ENCODE peak calls at places on chromosomes 5 and 9, in nine cellular contexts. L, C, W, B, X, O, E, H and S are unnamed samples.
A peak's percentile ranks its signal among the peaks of the same experiment; 100 is the strongest.

GRCh38 chr5:55037046-55037771 is 13.2 kb downstream of the GZMK start:
- DNase-seq in B (peak; percentile 67), H (no peak), W (peak; percentile 8), E (peak; percentile 93), O (no peak), X (peak; percentile 54), C (no peak), L (no peak), S (peak; percentile 44)

GRCh38 chr9:133761641-133762248 is 23.6 kb upstream of the SARDH start:
- DNase-seq in E (peak; percentile 28), L (no peak), W (no peak), O (no peak), H (no peak), X (no peak), B (no peak), C (no peak), S (no peak)

GRCh38 chr9:18888241-18888794 is 144.7 kb downstream of the SAXO1 start:
- DNase-seq in W (no peak), X (no peak), B (no peak), E (no peak), O (peak; percentile 33), H (no peak), C (no peak), L (no peak), S (no peak)

GRCh38 chr5:149860801-149861322 is 83.7 kb downstream of the PDE6A start:
- DNase-seq in B (peak; percentile 64), E (peak; percentile 57), W (no peak), O (peak; percentile 48), X (peak; percentile 6), H (no peak), C (no peak), L (no peak), S (peak; percentile 42)

GRCh38 chr9:106862946-106863740 is at the start of gene ZNF462:
- DNase-seq in B (peak; percentile 76), W (no peak), H (no peak), X (no peak), E (no peak), L (no peak), O (peak; percentile 78), C (peak; percentile 48), S (peak; percentile 50)

GRCh38 chr5:16871746-16872339 is 64.2 kb downstream of the MYO10 start:
- DNase-seq in O (peak; percentile 61), C (peak; percentile 64), E (no peak), B (peak; percentile 71), L (no peak), H (no peak), W (no peak), X (no peak), S (no peak)

GRCh38 chr9:34124103-34124502 is 2.4 kb downstream of the DCAF12 start:
- DNase-seq in O (no peak), H (peak; percentile 78), C (no peak), L (no peak), B (no peak), X (no peak), E (peak; percentile 51), W (no peak), S (no peak)

GRCh38 chr5:143701476-143701875 is 110.5 kb upstream of the HMHB1 start:
- DNase-seq in W (no peak), C (no peak), X (no peak), L (no peak), O (no peak), B (no peak), E (no peak), H (no peak), S (no peak)

GRCh38 chr9:89421595-89421994 is 76.3 kb downstream of the SEMA4D start:
- DNase-seq in W (no peak), E (no peak), L (no peak), X (no peak), B (peak; percentile 19), O (no peak), H (no peak), C (no peak), S (no peak)

GRCh38 chr9:100208673-100209072 is 109.6 kb downstream of the INVS start:
- DNase-seq in B (no peak), C (no peak), E (no peak), H (no peak), L (no peak), O (no peak), W (no peak), X (no peak), S (no peak)

GRCh38 chr5:147046226-147046625 is 167.7 kb upstream of the PPP2R2B start:
- DNase-seq in X (no peak), B (no peak), E (no peak), H (no peak), L (no peak), O (no peak), C (no peak), W (no peak), S (no peak)

GRCh38 chr9:4289411-4290380 is 10.2 kb downstream of the GLIS3 start:
- DNase-seq in W (no peak), H (no peak), E (no peak), X (no peak), C (no peak), O (no peak), L (no peak), B (peak; percentile 36), S (no peak)

GRCh38 chr9:114813717-114814418 is 8.0 kb upstream of the TNFSF15 start:
- DNase-seq in X (no peak), B (no peak), H (no peak), E (no peak), C (no peak), L (no peak), O (no peak), W (no peak), S (no peak)

GRCh38 chr9:738209-738915 is 103.1 kb upstream of the DMRT1 start:
- DNase-seq in E (no peak), L (no peak), O (peak; percentile 78), C (peak; percentile 65), H (no peak), X (no peak), B (peak; percentile 97), W (peak; percentile 32), S (no peak)

GRCh38 chr5:8907168-8907868 is 638.6 kb downstream of the SEMA5A start:
- DNase-seq in E (no peak), C (peak; percentile 24), O (no peak), H (no peak), L (no peak), W (no peak), X (no peak), B (peak; percentile 96), S (no peak)

GRCh38 chr9:125997510-125997823 is 250.3 kb downstream of the PBX3 start:
- DNase-seq in H (no peak), C (no peak), B (no peak), E (no peak), O (no peak), X (no peak), W (no peak), L (no peak), S (no peak)

GRCh38 chr9:98774746-98775145 is 21.6 kb downstream of the ANKS6 start:
- DNase-seq in C (peak; percentile 49), L (no peak), H (no peak), W (no peak), O (peak; percentile 16), X (no peak), E (no peak), B (peak; percentile 44), S (peak; percentile 88)

GRCh38 chr5:109784687-109785086 is 95.0 kb downstream of the MAN2A1 start:
- DNase-seq in E (no peak), H (no peak), O (peak; percentile 8), W (no peak), C (no peak), X (no peak), B (no peak), L (no peak), S (no peak)

GRCh38 chr9:122265265-122265900 is 701 bp downstream of the MRRF start:
- DNase-seq in H (peak; percentile 56), L (no peak), C (no peak), W (peak; percentile 18), X (peak; percentile 45), B (peak; percentile 52), O (peak; percentile 20), E (peak; percentile 59), S (no peak)

GRCh38 chr9:81566074-81566698 is 123.2 kb downstream of the TLE1 start:
- DNase-seq in W (no peak), E (no peak), H (no peak), C (no peak), L (no peak), B (no peak), X (no peak), O (no peak), S (no peak)

GRCh38 chr5:168001311-168001710 is 290.1 kb upstream of the WWC1 start:
- DNase-seq in C (no peak), W (no peak), L (no peak), O (no peak), H (no peak), X (no peak), B (no peak), E (no peak), S (no peak)

GRCh38 chr9:112380102-112380581 is at the start of gene HSDL2:
- DNase-seq in B (peak; percentile 64), C (no peak), O (peak; percentile 54), X (no peak), W (no peak), H (peak; percentile 33), L (no peak), E (peak; percentile 61), S (no peak)

GRCh38 chr9:93807166-93808013 is 147.8 kb downstream of the BARX1 start:
- DNase-seq in C (no peak), E (no peak), B (no peak), O (no peak), L (peak; percentile 33), H (no peak), W (no peak), X (no peak), S (no peak)

GRCh38 chr5:94524841-94525697 is 93.3 kb downstream of the KIAA0825 start:
- DNase-seq in O (peak; percentile 60), L (no peak), B (peak; percentile 65), W (peak; percentile 32), X (peak; percentile 46), C (peak; percentile 19), E (peak; percentile 44), H (peak; percentile 9), S (peak; percentile 38)

GRCh38 chr5:144328505-144328904 is 157.8 kb downstream of the KCTD16 start:
- DNase-seq in W (no peak), B (no peak), E (no peak), H (no peak), O (no peak), X (no peak), C (no peak), L (no peak), S (no peak)

GRCh38 chr5:151906246-151906645 is 18.4 kb downstream of the GLRA1 start:
- DNase-seq in O (no peak), E (no peak), H (no peak), W (no peak), B (no peak), C (no peak), X (no peak), L (no peak), S (no peak)

GRCh38 chr5:108556414-108556813 is 174.5 kb upstream of the FBXL17 start:
- DNase-seq in H (no peak), B (no peak), C (no peak), X (no peak), O (no peak), E (no peak), W (no peak), L (no peak), S (no peak)

GRCh38 chr5:169202969-169203368 is 98.0 kb downstream of the SLIT3 start:
- DNase-seq in E (no peak), C (no peak), H (no peak), X (no peak), B (no peak), L (no peak), O (peak; percentile 55), W (no peak), S (no peak)

GRCh38 chr5:180553530-180553929 is 37.8 kb downstream of the SCGB3A1 start:
- DNase-seq in C (no peak), W (no peak), O (no peak), E (no peak), X (no peak), H (no peak), L (no peak), B (no peak), S (no peak)

GRCh38 chr9:118809160-118809625 is 560.0 kb downstream of the BRINP1 start:
- DNase-seq in E (no peak), X (no peak), H (no peak), W (no peak), B (no peak), O (no peak), L (no peak), C (no peak), S (no peak)

GRCh38 chr5:55597014-55597981 is 62.5 kb upstream of the PLPP1 start:
- DNase-seq in X (no peak), H (no peak), W (peak; percentile 54), E (no peak), L (no peak), C (peak; percentile 44), O (peak; percentile 81), B (peak; percentile 89), S (no peak)